ENCODE peak calls at places on chromosomes 2 and 18, in five cellular contexts. F, A, C, O and G are unnamed samples.

GRCh38 chr2:145792745-145793144 is 1272.8 kb upstream of the ZEB2 start:
- DNase-seq in F (no peak), A (no peak), C (no peak), O (no peak), G (no peak)

GRCh38 chr2:21363364-21363763 is 239.6 kb downstream of the TDRD15 start:
- DNase-seq in F (no peak), A (no peak), C (no peak), O (no peak), G (no peak)

GRCh38 chr2:235692671-235693171 is 198.9 kb downstream of the AGAP1 start:
- DNase-seq in F (no peak), A (no peak), C (no peak), O (no peak), G (no peak)

GRCh38 chr2:9263388-9263787 is 56.8 kb downstream of the ASAP2 start:
- DNase-seq in F (no peak), A (peak; percentile 50), C (no peak), O (no peak), G (peak; percentile 68)

GRCh38 chr2:155377178-155377780 is 678.8 kb downstream of the KCNJ3 start:
- DNase-seq in F (peak; percentile 37), A (peak; percentile 50), C (no peak), O (no peak), G (no peak)

GRCh38 chr18:77071711-77072292 is 60.8 kb downstream of the MBP start:
- DNase-seq in F (no peak), A (peak; percentile 95), C (peak; percentile 73), O (no peak), G (no peak)

GRCh38 chr2:74778381-74779371 is 55.3 kb upstream of the HK2 start:
- DNase-seq in F (peak; percentile 87), A (no peak), C (no peak), O (no peak), G (no peak)

GRCh38 chr2:189444322-189444721 is 3.0 kb downstream of the WDR75 start:
- DNase-seq in F (no peak), A (peak; percentile 44), C (no peak), O (no peak), G (no peak)

GRCh38 chr2:61499060-61499459 is 28.2 kb upstream of the USP34 start:
- DNase-seq in F (no peak), A (no peak), C (no peak), O (no peak), G (no peak)

GRCh38 chr18:41719808-41720207 is 235.2 kb upstream of the PIK3C3 start:
- DNase-seq in F (no peak), A (no peak), C (no peak), O (no peak), G (no peak)

GRCh38 chr2:28662468-28663095 is 89.0 kb upstream of the PPP1CB start:
- DNase-seq in F (no peak), A (peak; percentile 63), C (peak; percentile 47), O (no peak), G (no peak)

GRCh38 chr18:9454061-9454703 is 21.1 kb upstream of the RALBP1 start:
- DNase-seq in F (no peak), A (peak; percentile 16), C (no peak), O (no peak), G (no peak)

GRCh38 chr2:234961784-234962183 is 10.0 kb downstream of the SH3BP4 start:
- DNase-seq in F (no peak), A (no peak), C (no peak), O (no peak), G (peak; percentile 4)

GRCh38 chr2:83068706-83069105 is 1390.4 kb downstream of the SUCLG1 start:
- DNase-seq in F (no peak), A (no peak), C (no peak), O (no peak), G (no peak)

GRCh38 chr2:179218848-179219594 is 45.6 kb downstream of the SESTD1 start:
- DNase-seq in F (peak; percentile 72), A (peak; percentile 92), C (peak; percentile 83), O (no peak), G (no peak)

GRCh38 chr18:61785588-61785987 is 107.2 kb downstream of the RNF152 start:
- DNase-seq in F (no peak), A (no peak), C (no peak), O (no peak), G (no peak)

GRCh38 chr18:75923169-75923568 is 495.7 kb upstream of the SMIM21 start:
- DNase-seq in F (no peak), A (peak; percentile 93), C (peak; percentile 89), O (no peak), G (peak; percentile 71)

GRCh38 chr2:232190796-232191195 is 187.8 kb upstream of the ALPP start:
- DNase-seq in F (no peak), A (no peak), C (no peak), O (no peak), G (no peak)

GRCh38 chr2:218400930-218401833 is 1.5 kb downstream of the CTDSP1 start:
- DNase-seq in F (peak; percentile 75), A (no peak), C (peak; percentile 39), O (no peak), G (peak; percentile 81)

GRCh38 chr18:37210781-37211180 is 354.8 kb downstream of the CELF4 start:
- DNase-seq in F (no peak), A (no peak), C (no peak), O (no peak), G (no peak)

GRCh38 chr2:143177081-143177786 is 48.0 kb downstream of the ARHGAP15 start:
- DNase-seq in F (no peak), A (no peak), C (no peak), O (no peak), G (no peak)
- H3K4me3 ChIP-seq in F (no peak overlapping the region), A (no peak overlapping the region), C (no peak overlapping the region), O (no peak overlapping the region), G (peak overlapping the region; percentile 39)

DNA sequence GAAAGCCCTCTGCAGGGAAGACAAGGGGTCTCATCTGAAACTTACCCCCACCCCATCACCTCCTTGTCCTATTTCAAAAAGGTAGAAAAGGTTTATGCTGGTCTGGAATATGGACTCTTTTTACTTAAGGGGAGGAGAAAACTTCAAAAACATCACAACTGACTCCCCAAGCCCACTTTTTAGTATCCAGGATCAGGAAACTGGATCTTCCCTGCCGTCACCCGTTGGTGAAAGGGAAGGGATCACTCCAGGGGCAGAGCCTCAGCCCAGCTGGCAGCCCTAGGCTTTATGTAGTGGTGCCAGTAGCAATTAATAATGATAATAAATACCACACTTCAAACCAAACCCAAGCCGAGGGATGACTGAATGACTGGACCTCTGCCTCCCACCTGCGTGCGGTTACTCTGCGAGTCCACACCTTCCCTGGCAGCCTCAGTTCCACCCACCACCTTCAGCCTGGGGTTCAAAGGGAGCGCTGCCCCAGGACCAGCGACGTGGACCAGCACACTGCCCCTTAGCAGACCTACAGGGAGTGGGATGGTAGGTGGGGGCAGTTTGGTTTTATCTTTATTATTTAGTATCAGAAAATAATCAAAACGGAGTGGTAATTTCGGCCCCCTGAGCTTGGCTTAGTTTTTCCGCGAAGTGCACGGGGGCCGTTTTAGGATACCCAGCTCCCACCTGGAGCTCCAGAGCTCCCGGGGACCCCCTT is 4.9 kb upstream of the GATA6 start:
- DNase-seq in F (no peak), A (no peak), C (peak; percentile 79), O (no peak), G (no peak)
- H3K4me3 ChIP-seq in F (peak overlapping the region; percentile 43), A (no peak overlapping the region), C (peak overlapping the region; percentile 7), O (no peak overlapping the region), G (peak overlapping the region; percentile 44)

GRCh38 chr2:49937432-49937831 is 783.1 kb upstream of the FSHR start:
- DNase-seq in F (no peak), A (no peak), C (no peak), O (no peak), G (no peak)

GRCh38 chr2:49936965-49937364 is 782.6 kb upstream of the FSHR start:
- DNase-seq in F (no peak), A (no peak), C (no peak), O (no peak), G (no peak)

GRCh38 chr2:49938268-49938667 is 784.0 kb upstream of the FSHR start:
- DNase-seq in F (no peak), A (no peak), C (no peak), O (no peak), G (no peak)

GRCh38 chr2:49943944-49944803 is 789.9 kb upstream of the FSHR start:
- DNase-seq in F (no peak), A (no peak), C (no peak), O (no peak), G (no peak)

DNA sequence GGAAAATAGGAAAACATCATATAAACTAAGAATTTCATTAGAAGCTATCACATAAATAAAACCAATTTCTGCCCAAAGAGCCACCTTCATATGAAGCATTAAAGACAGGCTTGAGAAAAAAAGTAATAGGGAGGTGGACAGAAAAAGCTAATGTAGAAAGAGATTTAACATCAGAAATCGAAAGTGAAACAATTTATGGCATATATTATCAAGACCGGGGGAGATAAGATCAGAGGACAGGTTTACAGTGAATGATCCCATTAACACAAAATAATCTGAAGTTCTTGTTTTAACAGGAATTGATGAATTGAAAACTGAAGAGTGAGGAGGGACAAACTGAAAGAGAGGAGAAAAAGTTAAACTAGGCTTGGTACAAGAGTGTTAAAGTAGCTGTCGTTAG is 786.3 kb upstream of the FSHR start:
- DNase-seq in F (no peak), A (no peak), C (no peak), O (no peak), G (no peak)
- H3K4me3 ChIP-seq in F (no peak overlapping the region), A (no peak overlapping the region), C (no peak overlapping the region), O (peak overlapping the region; percentile 25), G (peak overlapping the region; percentile 27)

DNA sequence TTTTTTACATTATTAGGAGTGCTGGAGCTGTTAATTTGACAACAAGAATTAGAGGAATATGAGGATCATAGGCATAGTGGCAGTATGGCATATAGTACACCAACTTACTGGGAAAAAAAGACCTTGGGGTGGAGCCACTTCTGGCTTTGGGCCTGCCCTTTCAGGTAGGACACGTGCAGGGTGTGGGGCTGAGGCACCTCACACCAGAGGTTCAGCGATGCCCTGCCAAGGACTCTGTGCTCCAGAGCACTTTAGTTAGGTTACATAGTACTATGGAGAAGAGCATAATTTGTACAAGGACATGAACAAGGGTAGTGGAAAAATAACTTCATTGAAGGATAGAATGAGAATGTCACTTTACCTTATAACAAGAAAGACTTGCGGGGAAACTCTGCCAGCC is 77.1 kb upstream of the CD302 start:
- DNase-seq in F (no peak), A (no peak), C (peak; percentile 28), O (no peak), G (no peak)
- H3K4me3 ChIP-seq in F (no peak overlapping the region), A (no peak overlapping the region), C (no peak overlapping the region), O (no peak overlapping the region), G (no peak overlapping the region)